ENCODE peak calls at places on chromosomes 13 and 19, in seven cellular contexts. O, H, I, D, V, T and P are unnamed samples. For H3K4me1, the result is how much of the 10 kb centered on the place peaks cover.

GRCh38 chr13:52600666-52601065 is 41.6 kb upstream of the HNRNPA1L2 start:
- DNase-seq in O (no peak), H (no peak), I (no peak), D (no peak), V (no peak), T (no peak), P (no peak)

GRCh38 chr13:40466271-40466670 is 200.2 kb downstream of the FOXO1 start:
- DNase-seq in O (no peak), H (no peak), I (no peak), D (no peak), V (peak), T (no peak), P (no peak)

GRCh38 chr19:13181747-13182388 is 31.7 kb downstream of the IER2 start:
- DNase-seq in O (peak), H (peak), I (no peak), D (peak), V (peak), T (peak), P (no peak)

GRCh38 chr13:30850867-30851211 is 55.2 kb upstream of the MEDAG start:
- DNase-seq in O (no peak), H (no peak), I (no peak), D (no peak), V (no peak), T (no peak), P (no peak)

GRCh38 chr19:39424934-39425333 is 10.8 kb downstream of the RPS16 start:
- DNase-seq in O (no peak), H (no peak), I (no peak), D (no peak), V (no peak), T (no peak), P (no peak)

GRCh38 chr13:110113284-110113764 is 193.6 kb downstream of the COL4A1 start:
- DNase-seq in O (peak), H (no peak), I (no peak), D (no peak), V (no peak), T (no peak), P (no peak)

GRCh38 chr13:100513987-100514670 is 74.5 kb downstream of the GGACT start:
- DNase-seq in O (no peak), H (no peak), I (no peak), D (no peak), V (no peak), T (no peak), P (no peak)

GRCh38 chr19:6261883-6262282 is 17.9 kb downstream of the MLLT1 start:
- DNase-seq in O (no peak), H (no peak), I (no peak), D (no peak), V (no peak), T (no peak), P (no peak)

GRCh38 chr13:109737606-109738005 is 48.8 kb downstream of the IRS2 start:
- DNase-seq in O (no peak), H (no peak), I (no peak), D (no peak), V (no peak), T (no peak), P (no peak)

GRCh38 chr13:78608254-78608704 is 4.9 kb upstream of the POU4F1 start:
- DNase-seq in O (no peak), H (no peak), I (no peak), D (no peak), V (no peak), T (no peak), P (no peak)

GRCh38 chr13:42707003-42707402 is 74.4 kb upstream of the FAM216B start:
- DNase-seq in O (no peak), H (no peak), I (no peak), D (no peak), V (no peak), T (no peak), P (no peak)

GRCh38 chr13:50033696-50034095 is 18.5 kb downstream of the KCNRG start:
- DNase-seq in O (no peak), H (no peak), I (no peak), D (no peak), V (no peak), T (no peak), P (no peak)

GRCh38 chr19:43799502-43800142 is 2.6 kb downstream of the LYPD5 start:
- DNase-seq in O (no peak), H (peak), I (peak), D (no peak), V (no peak), T (no peak), P (no peak)

GRCh38 chr13:85608255-85608829 is 190.9 kb downstream of the SLITRK6 start:
- DNase-seq in O (no peak), H (no peak), I (no peak), D (no peak), V (no peak), T (no peak), P (no peak)

GRCh38 chr19:51131780-51132680 is 7.3 kb downstream of the SIGLEC9 start:
- DNase-seq in O (no peak), H (peak), I (no peak), D (no peak), V (peak), T (no peak), P (no peak)

GRCh38 chr19:47680858-47681332 is 32.3 kb upstream of the EHD2 start:
- DNase-seq in O (no peak), H (no peak), I (no peak), D (no peak), V (no peak), T (no peak), P (no peak)

GRCh38 chr19:13430790-13431582 is 75.3 kb downstream of the CACNA1A start:
- DNase-seq in O (peak), H (peak), I (peak), D (peak), V (no peak), T (peak), P (no peak)

GRCh38 chr19:8451885-8452284 is 7.1 kb downstream of the HNRNPM start:
- DNase-seq in O (no peak), H (no peak), I (no peak), D (no peak), V (no peak), T (no peak), P (no peak)

GRCh38 chr13:35764359-35765015 is 288.0 kb upstream of the MAB21L1 start:
- DNase-seq in O (no peak), H (no peak), I (no peak), D (no peak), V (no peak), T (no peak), P (no peak)

GRCh38 chr19:18344546-18344945 is 4.1 kb downstream of the PGPEP1 start:
- DNase-seq in O (no peak), H (no peak), I (no peak), D (no peak), V (no peak), T (no peak), P (no peak)

GRCh38 chr19:18940791-18941627 is at the start of gene HOMER3:
- DNase-seq in O (peak), H (peak), I (peak), D (peak), V (peak), T (peak), P (no peak)

GRCh38 chr19:16319466-16319865 is 5.2 kb upstream of the KLF2 start:
- DNase-seq in O (no peak), H (no peak), I (no peak), D (peak), V (no peak), T (no peak), P (no peak)

GRCh38 chr13:105441406-105441805 is 1094.1 kb downstream of the EFNB2 start:
- DNase-seq in O (no peak), H (no peak), I (no peak), D (no peak), V (no peak), T (no peak), P (no peak)

GRCh38 chr13:50230365-50230978 is 215.2 kb downstream of the KCNRG start:
- DNase-seq in O (no peak), H (no peak), I (no peak), D (no peak), V (no peak), T (no peak), P (no peak)

GRCh38 chr19:19558055-19558454 is 20.0 kb downstream of the CILP2 start:
- DNase-seq in O (no peak), H (no peak), I (no peak), D (no peak), V (no peak), T (no peak), P (no peak)

GRCh38 chr13:46773556-46773955 is 23.4 kb downstream of the ESD start:
- DNase-seq in O (no peak), H (no peak), I (no peak), D (no peak), V (no peak), T (no peak), P (no peak)

GRCh38 chr13:103246581-103247200 is 180.5 kb upstream of the SLC10A2 start:
- DNase-seq in O (no peak), H (no peak), I (no peak), D (no peak), V (no peak), T (no peak), P (no peak)

GRCh38 chr13:104875008-104875762 is 1660.3 kb downstream of the EFNB2 start:
- DNase-seq in O (no peak), H (no peak), I (no peak), D (no peak), V (no peak), T (no peak), P (no peak)

GRCh38 chr13:90414691-90415596 is 932.5 kb upstream of the MIR17HG start:
- DNase-seq in O (no peak), H (no peak), I (no peak), D (no peak), V (no peak), T (no peak), P (no peak)

GRCh38 chr19:45087531-45087930 is 5.4 kb upstream of the PPP1R37 start:
- DNase-seq in O (no peak), H (no peak), I (no peak), D (peak), V (no peak), T (no peak), P (no peak)

DNA sequence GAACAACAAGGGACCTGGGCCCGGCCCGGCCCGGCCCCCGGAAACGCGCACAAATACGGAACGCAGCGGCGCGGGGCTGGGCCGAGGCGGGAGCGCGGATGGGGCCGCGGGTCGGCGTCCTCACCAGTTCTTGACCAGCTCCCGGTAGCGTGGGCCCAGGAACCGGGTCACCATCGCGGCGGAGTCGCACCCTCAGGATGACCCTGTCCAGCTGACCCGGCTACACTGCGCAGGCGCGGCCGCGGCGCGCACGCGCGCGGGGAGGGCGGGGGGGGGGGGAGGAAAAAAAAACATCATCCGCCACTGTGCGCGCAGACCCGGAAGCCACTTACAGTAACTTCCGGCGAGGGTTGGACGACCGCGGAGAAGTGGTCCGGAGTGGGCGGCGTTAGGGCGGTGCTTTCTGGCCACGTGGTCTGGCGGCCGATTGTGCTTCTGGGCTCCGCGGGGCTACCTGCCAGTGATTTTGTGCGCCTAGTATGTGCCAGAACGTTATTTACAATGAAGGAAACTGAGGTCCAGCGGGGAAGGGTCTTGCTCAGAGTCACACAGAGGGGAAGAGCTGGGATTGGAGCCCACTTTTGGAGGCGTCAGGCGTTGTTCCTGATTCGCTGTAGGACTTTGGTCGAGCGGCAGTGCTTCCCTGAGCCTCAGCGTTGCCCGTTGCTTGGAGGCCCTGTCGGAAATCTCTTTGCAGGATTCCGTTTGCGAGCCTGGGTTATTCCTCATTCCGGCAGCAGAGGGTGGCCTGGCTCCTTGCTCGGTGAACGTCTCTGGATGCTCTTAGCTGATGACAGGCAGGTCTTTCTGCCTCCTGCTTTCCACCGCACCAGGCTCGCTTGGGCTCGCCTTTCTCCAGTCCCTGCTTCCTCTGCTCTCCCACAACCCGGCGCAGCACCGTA is at the start of gene UQCR11:
- DNase-seq in O (peak), H (peak), I (peak), D (peak), V (peak), T (peak), P (peak)
- TF ChIP-seq CTCF in O (peak), H (no peak), I (peak), D (peak), V (peak), T (peak), P (peak)

GRCh38 chr19:2121416-2122051 is 24.8 kb downstream of the IZUMO4 start:
- DNase-seq in O (no peak), H (no peak), I (no peak), D (no peak), V (no peak), T (no peak), P (no peak)
- H3K4me1 ChIP-seq in O (under half), H (under half), I (under half), D (under half), V (under half), T (under half), P (under half)

GRCh38 chr19:30406220-30406944 is 34.2 kb downstream of the ZNF536 start:
- DNase-seq in O (no peak), H (peak), I (no peak), D (no peak), V (no peak), T (peak), P (no peak)
- TF ChIP-seq CTCF in O (peak), H (no peak), I (no peak), D (no peak), V (no peak), T (peak), P (no peak)

GRCh38 chr13:24212254-24212653 is 51.7 kb downstream of the SPATA13 start:
- DNase-seq in O (no peak), H (no peak), I (no peak), D (no peak), V (no peak), T (no peak), P (no peak)
- H3K4me1 ChIP-seq in O (under half), H (under half), I (under half), D (under half), V (under half), T (under half), P (under half)

DNA sequence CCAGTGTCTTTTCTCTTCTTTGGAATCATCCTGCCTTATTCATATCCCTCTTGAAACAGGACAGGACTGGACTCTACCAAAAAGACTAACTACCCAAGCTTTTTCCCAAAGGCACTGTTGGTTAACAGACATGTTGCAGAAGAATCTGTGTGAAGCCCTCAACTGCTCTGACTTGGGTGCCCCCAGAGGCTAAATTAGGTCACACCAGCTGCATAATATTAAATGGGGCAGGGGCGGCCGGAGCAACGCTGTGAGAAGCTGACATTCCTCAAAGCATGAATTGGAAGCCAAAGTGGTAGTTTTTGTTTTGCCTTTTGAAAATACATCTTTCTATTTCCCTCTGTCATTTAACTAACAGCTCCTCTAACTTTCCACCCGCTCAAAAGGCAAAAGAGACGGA is 185.9 kb downstream of the LHFPL6 start:
- DNase-seq in O (no peak), H (no peak), I (no peak), D (no peak), V (no peak), T (peak), P (no peak)
- TF ChIP-seq CTCF in O (no peak), H (no peak), I (no peak), D (no peak), V (no peak), T (no peak), P (no peak)

GRCh38 chr19:41552558-41552957 is 23.4 kb upstream of the CEACAM21 start:
- DNase-seq in O (no peak), H (no peak), I (no peak), D (no peak), V (no peak), T (no peak), P (no peak)

GRCh38 chr19:41554902-41555301 is 21.1 kb upstream of the CEACAM21 start:
- DNase-seq in O (no peak), H (no peak), I (no peak), D (peak), V (no peak), T (no peak), P (no peak)

GRCh38 chr19:41555752-41556151 is 20.2 kb upstream of the CEACAM21 start:
- DNase-seq in O (no peak), H (no peak), I (no peak), D (no peak), V (no peak), T (no peak), P (no peak)

GRCh38 chr19:41551711-41552110 is 24.3 kb upstream of the CEACAM21 start:
- DNase-seq in O (no peak), H (no peak), I (no peak), D (no peak), V (no peak), T (no peak), P (no peak)

DNA sequence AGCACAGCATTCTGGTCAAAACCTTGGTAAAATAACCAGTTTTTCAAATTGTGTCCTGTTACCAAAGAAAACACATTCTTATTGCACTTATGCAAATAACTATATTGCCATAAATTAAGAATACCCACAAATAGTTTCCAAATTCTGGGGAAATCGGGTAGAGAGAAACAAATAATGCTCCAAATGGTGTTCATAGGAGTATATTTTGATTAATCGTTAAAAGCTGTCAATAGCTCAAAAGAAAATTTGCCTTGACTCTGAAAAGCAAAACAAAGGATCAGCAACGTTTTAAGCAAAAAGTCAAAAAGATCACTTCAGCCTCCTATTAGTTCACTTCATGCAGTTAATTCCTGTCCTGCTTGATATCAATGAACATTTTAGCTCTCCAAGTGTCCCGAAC is 22.2 kb upstream of the CEACAM21 start:
- DNase-seq in O (no peak), H (no peak), I (no peak), D (no peak), V (no peak), T (no peak), P (no peak)
- H3K4me1 ChIP-seq in O (under half), H (under half), I (under half), D (under half), V (under half), T (under half), P (under half)

DNA sequence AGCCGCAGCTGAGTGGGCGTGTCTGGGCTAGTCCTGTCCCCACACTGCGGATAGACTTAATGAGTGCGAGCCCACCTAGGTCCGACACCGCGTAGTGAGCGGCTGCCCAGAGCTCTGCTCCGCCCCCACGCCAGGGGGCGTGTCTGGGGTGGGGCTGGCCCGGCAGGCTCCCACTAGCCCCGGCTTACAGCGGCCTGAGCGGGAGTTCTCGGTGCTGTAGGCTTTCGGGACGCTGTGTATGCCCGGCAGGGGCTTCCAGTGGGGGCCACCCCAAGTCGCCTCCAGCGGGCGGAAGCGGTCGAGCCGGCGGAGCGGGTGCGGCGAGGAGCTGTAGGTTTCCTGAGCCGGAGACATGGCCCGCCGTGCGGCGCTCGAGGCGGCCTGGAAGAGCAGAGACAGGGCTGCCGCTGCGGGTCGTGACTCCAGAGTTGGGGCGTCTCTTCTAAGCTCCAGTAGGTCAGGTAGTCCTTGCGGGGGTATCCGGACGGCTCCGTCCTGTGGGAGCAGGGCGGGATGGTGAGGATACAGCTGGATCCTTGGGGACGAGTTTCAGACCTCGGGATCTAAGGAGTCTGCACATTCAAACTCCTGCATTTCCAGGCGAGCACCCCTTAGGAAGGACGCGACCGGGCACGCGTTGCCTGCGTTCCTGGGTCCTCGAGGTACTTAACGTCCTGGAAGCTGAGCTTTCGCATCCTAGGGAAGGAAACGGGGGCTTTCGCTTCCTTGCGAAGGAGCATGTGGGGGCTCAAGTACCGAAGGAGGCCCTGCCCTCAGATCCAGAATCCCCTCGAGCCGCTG is 1.2 kb downstream of the CGB7 start:
- DNase-seq in O (peak), H (peak), I (peak), D (peak), V (peak), T (peak), P (no peak)
- TF ChIP-seq CTCF in O (peak), H (no peak), I (peak), D (no peak), V (no peak), T (peak), P (peak)

GRCh38 chr13:112998506-112999280 is 29.7 kb downstream of the MCF2L start:
- DNase-seq in O (no peak), H (peak), I (peak), D (no peak), V (no peak), T (no peak), P (no peak)
- H3K4me1 ChIP-seq in O (under half), H (under half), I (under half), D (under half), V (under half), T (under half), P (under half)

GRCh38 chr13:98315466-98315865 is 138.4 kb upstream of the RNF113B start:
- DNase-seq in O (no peak), H (no peak), I (no peak), D (no peak), V (no peak), T (no peak), P (no peak)
- TF ChIP-seq CTCF in O (no peak), H (no peak), I (no peak), D (no peak), V (no peak), T (no peak), P (no peak)